ENCODE peak calls at places on chromosomes 2 and 18, in nine cellular contexts. U is AG10803; T is fibroblast of the aortic adventitia; P is CD8-positive, alpha-beta T cell; M is heart right ventricle; A is tibial nerve; V is right lobe of liver; S is endothelial cell of umbilical vein; W is fibroblast of mammary gland. E is an unnamed sample.

GRCh38 chr2:174951746-174952145 is 53.4 kb downstream of the CHN1 start:
- DNase-seq in V (no peak), P (no peak), T (peak; percentile 25), M (no peak), W (peak; percentile 59), A (no peak), S (no peak), U (peak; percentile 76), E (peak; percentile 71)

GRCh38 chr2:61471905-61472805 is 1.3 kb upstream of the USP34 start:
- DNase-seq in P (no peak), T (peak; percentile 26), W (peak; percentile 31), S (no peak), A (no peak), U (peak; percentile 16), V (no peak), M (no peak), E (no peak)

GRCh38 chr2:236731767-236732580 is 162.3 kb downstream of the ACKR3 start:
- DNase-seq in A (peak; percentile 73), V (peak; percentile 87), S (no peak), U (peak; percentile 86), P (no peak), M (peak; percentile 83), W (peak; percentile 90), T (peak; percentile 98), E (no peak)

GRCh38 chr2:10331702-10332401 is 29.1 kb downstream of the HPCAL1 start:
- DNase-seq in P (peak; percentile 51), V (no peak), W (no peak), S (no peak), M (no peak), T (no peak), U (no peak), A (no peak), E (no peak)

GRCh38 chr2:100281521-100282438 is 40.5 kb downstream of the LONRF2 start:
- DNase-seq in W (peak; percentile 94), P (no peak), M (no peak), T (peak; percentile 81), S (peak; percentile 62), U (no peak), V (no peak), A (no peak), E (no peak)

GRCh38 chr2:3163401-3163800 is 214.2 kb downstream of the EIPR1 start:
- DNase-seq in M (no peak), U (no peak), T (no peak), P (no peak), S (no peak), V (no peak), W (no peak), A (no peak), E (no peak)

GRCh38 chr18:36264283-36264682 is 33.2 kb upstream of the FHOD3 start:
- DNase-seq in P (no peak), U (no peak), T (peak; percentile 12), M (no peak), W (no peak), S (no peak), V (no peak), A (no peak), E (no peak)

GRCh38 chr2:216130346-216130951 is 21.3 kb downstream of the XRCC5 start:
- DNase-seq in M (no peak), T (no peak), V (no peak), P (no peak), U (no peak), S (no peak), W (no peak), A (no peak), E (no peak)

GRCh38 chr2:129087133-129087813 is 768.6 kb upstream of the HS6ST1 start:
- DNase-seq in W (peak; percentile 49), T (no peak), M (peak; percentile 11), S (no peak), P (no peak), U (peak; percentile 35), V (no peak), A (no peak), E (no peak)

GRCh38 chr2:182144780-182145170 is 159.1 kb downstream of the PPP1R1C start:
- DNase-seq in W (no peak), A (no peak), P (no peak), U (no peak), V (no peak), T (peak; percentile 19), S (peak; percentile 84), M (peak; percentile 57), E (no peak)

GRCh38 chr18:35186491-35187034 is 54.3 kb upstream of the ZNF397 start:
- DNase-seq in P (no peak), M (no peak), S (no peak), T (no peak), A (no peak), V (no peak), U (no peak), W (no peak), E (no peak)

GRCh38 chr2:36277876-36278523 is 77.6 kb upstream of the CRIM1 start:
- DNase-seq in V (no peak), U (no peak), W (no peak), S (no peak), M (no peak), A (no peak), T (no peak), P (no peak), E (no peak)

GRCh38 chr2:207847098-207847806 is 77.5 kb upstream of the FZD5 start:
- DNase-seq in V (no peak), T (no peak), S (peak; percentile 11), M (no peak), A (no peak), P (no peak), W (no peak), U (no peak), E (no peak)

GRCh38 chr2:166895243-166895642 is 7.0 kb downstream of the XIRP2 start:
- DNase-seq in A (no peak), T (no peak), P (no peak), V (no peak), M (no peak), U (no peak), S (no peak), W (no peak), E (no peak)
- TF ChIP-seq CTCF in A (no peak), T (no peak), P (no peak), V (no peak), M (no peak), U (no peak), S (no peak), W (no peak), E (no peak)

GRCh38 chr2:200479617-200480292 is 30.1 kb downstream of the KCTD18 start:
- DNase-seq in T (peak; percentile 67), S (no peak), A (no peak), U (peak; percentile 79), P (no peak), W (peak; percentile 87), M (no peak), V (no peak), E (peak; percentile 50)
- H3K4me3 ChIP-seq in T (no peak overlapping the region), S (no peak overlapping the region), A (no peak overlapping the region), U (no peak overlapping the region), P (no peak overlapping the region), W (no peak overlapping the region), M (no peak overlapping the region), V (no peak overlapping the region), E (no peak overlapping the region)

DNA sequence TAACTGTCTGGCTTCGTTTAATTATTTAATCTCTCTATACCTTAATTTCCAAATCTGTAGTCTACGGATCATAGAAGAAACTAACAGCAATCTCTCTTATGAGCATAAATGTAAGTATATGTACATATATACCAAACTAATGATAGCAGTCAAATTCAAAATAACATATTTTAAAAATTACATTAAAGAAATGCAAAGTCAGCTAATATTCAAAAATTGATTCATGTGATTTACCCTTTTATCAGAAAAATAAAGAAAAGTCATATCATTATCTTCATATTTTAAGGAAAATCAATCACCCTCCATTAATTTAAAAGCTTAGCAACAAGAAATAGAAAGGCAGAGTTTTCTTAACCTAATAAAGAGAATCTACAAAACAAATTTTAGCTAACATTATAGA is 575.9 kb downstream of the IRS1 start:
- DNase-seq in T (no peak), V (no peak), P (no peak), S (no peak), M (no peak), A (no peak), W (no peak), U (no peak), E (no peak)
- TF ChIP-seq CTCF in T (no peak), V (no peak), P (no peak), S (no peak), M (no peak), A (no peak), W (no peak), U (no peak), E (no peak)

DNA sequence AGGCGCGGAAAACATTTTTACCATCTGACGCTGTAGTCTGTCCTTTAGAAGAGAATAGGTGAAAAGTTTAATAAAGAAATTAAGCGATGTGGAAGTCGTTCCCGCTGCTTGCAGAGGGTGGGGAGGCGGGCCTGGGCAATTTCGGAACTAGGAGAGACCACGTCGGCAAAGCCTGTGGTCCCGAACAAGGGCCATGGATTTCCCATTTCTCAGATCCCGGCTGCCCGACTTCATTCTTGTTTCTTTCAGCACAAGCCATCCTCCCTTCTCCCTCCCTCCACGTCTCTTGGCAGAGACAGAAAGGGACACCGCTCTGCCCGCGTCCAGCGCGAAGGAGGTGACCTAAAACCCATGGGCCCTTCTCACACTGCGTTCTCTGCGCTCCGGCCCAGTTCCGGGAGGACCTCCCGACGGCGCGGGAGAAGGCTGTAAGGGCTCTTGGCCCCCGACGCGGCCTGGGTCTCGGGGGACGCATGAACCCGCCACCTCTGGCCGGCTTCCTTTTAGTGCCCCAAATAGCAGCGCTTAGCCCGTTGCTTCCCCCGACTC is 2.2 kb upstream of the BCL2L11 start:
- DNase-seq in S (peak; percentile 19), T (no peak), U (no peak), P (no peak), A (no peak), V (peak; percentile 53), W (no peak), M (peak; percentile 16), E (no peak)
- H3K4me3 ChIP-seq in S (peak overlapping the region; percentile 27), T (no peak overlapping the region), U (peak overlapping the region; percentile 59), P (peak overlapping the region; percentile 91), A (peak overlapping the region; percentile 29), V (peak overlapping the region; percentile 3), W (no peak overlapping the region), M (peak overlapping the region; percentile 88), E (peak overlapping the region; percentile 57)